ENCODE peak calls at places on chromosome 11, in eight cellular contexts. Q is A549, A is IMR-90, X is gastrocnemius medialis, L is ovary, I is tibial nerve, B is body of pancreas, Y is transverse colon. F is an unnamed sample.

GRCh38 chr11:8671651-8672062 is 10.8 kb downstream of the TRIM66 start:
- DNase-seq in Q (no peak), A (peak), X (no peak), L (peak), I (peak), B (peak), Y (no peak), F (peak)

GRCh38 chr11:71204748-71205664 is 47.4 kb downstream of the SHANK2 start:
- DNase-seq in Q (no peak), A (no peak), X (no peak), L (no peak), I (no peak), B (no peak), Y (no peak), F (peak)

GRCh38 chr11:8671242-8671641 is 11.2 kb downstream of the TRIM66 start:
- DNase-seq in Q (no peak), A (peak), X (peak), L (peak), I (peak), B (peak), Y (peak), F (peak)

GRCh38 chr11:111303476-111303875 is 5.1 kb downstream of the POU2AF3 start:
- DNase-seq in Q (peak), A (no peak), X (no peak), L (no peak), I (no peak), B (peak), Y (peak), F (no peak)

GRCh38 chr11:104164028-104164520 is at the start of gene PDGFD:
- DNase-seq in Q (peak), A (peak), X (peak), L (peak), I (peak), B (peak), Y (peak), F (peak)

GRCh38 chr11:67405196-67405567 is 1.3 kb downstream of the TBC1D10C start:
- DNase-seq in Q (no peak), A (no peak), X (no peak), L (no peak), I (no peak), B (no peak), Y (no peak), F (no peak)

GRCh38 chr11:73381589-73381988 is 5.4 kb downstream of the RELT start:
- DNase-seq in Q (no peak), A (no peak), X (peak), L (no peak), I (no peak), B (peak), Y (no peak), F (no peak)

GRCh38 chr11:119491753-119492455 is 68.9 kb upstream of the THY1 start:
- DNase-seq in Q (no peak), A (peak), X (no peak), L (no peak), I (no peak), B (no peak), Y (no peak), F (no peak)

GRCh38 chr11:82533628-82534353 is 199.9 kb downstream of the FAM181B start:
- DNase-seq in Q (no peak), A (no peak), X (no peak), L (no peak), I (no peak), B (no peak), Y (no peak), F (no peak)

GRCh38 chr11:2810401-2811205 is 75.0 kb downstream of the CDKN1C start:
- DNase-seq in Q (no peak), A (no peak), X (no peak), L (peak), I (no peak), B (no peak), Y (no peak), F (no peak)

GRCh38 chr11:29534831-29535230 is 482.0 kb downstream of the KCNA4 start:
- DNase-seq in Q (no peak), A (no peak), X (no peak), L (no peak), I (no peak), B (no peak), Y (no peak), F (no peak)

GRCh38 chr11:29685361-29685760 is 331.5 kb downstream of the KCNA4 start:
- DNase-seq in Q (no peak), A (no peak), X (no peak), L (no peak), I (no peak), B (no peak), Y (no peak), F (no peak)

GRCh38 chr11:31340903-31341572 is 28.5 kb downstream of the DCDC1 start:
- DNase-seq in Q (peak), A (peak), X (no peak), L (no peak), I (no peak), B (peak), Y (no peak), F (no peak)

GRCh38 chr11:130211144-130211543 is 51.6 kb downstream of the ST14 start:
- DNase-seq in Q (no peak), A (no peak), X (no peak), L (no peak), I (no peak), B (no peak), Y (no peak), F (no peak)

GRCh38 chr11:33670250-33671011 is 30.2 kb downstream of the C11orf91 start:
- DNase-seq in Q (no peak), A (peak), X (no peak), L (no peak), I (no peak), B (no peak), Y (no peak), F (no peak)

GRCh38 chr11:363948-364761 is 5.1 kb upstream of the B4GALNT4 start:
- DNase-seq in Q (peak), A (no peak), X (no peak), L (peak), I (no peak), B (peak), Y (peak), F (peak)

GRCh38 chr11:86070435-86071056 is 1.7 kb upstream of the PICALM start:
- DNase-seq in Q (no peak), A (no peak), X (no peak), L (no peak), I (no peak), B (no peak), Y (no peak), F (no peak)

GRCh38 chr11:86068951-86069407 is at the start of gene PICALM:
- DNase-seq in Q (peak), A (peak), X (peak), L (peak), I (peak), B (peak), Y (peak), F (peak)

GRCh38 chr11:86068138-86068861 is 584 bp downstream of the PICALM start:
- DNase-seq in Q (peak), A (no peak), X (peak), L (peak), I (peak), B (peak), Y (peak), F (peak)

GRCh38 chr11:86067230-86068137 is 1.4 kb downstream of the PICALM start:
- DNase-seq in Q (no peak), A (no peak), X (no peak), L (no peak), I (no peak), B (no peak), Y (no peak), F (no peak)

GRCh38 chr11:86069408-86070086 is 663 bp upstream of the PICALM start:
- DNase-seq in Q (peak), A (peak), X (peak), L (no peak), I (peak), B (peak), Y (peak), F (peak)
- TF ChIP-seq POLR2A in Q (peak), A (peak), X (no peak), L (no peak), I (no peak), B (no peak), Y (peak), F (no peak)

DNA sequence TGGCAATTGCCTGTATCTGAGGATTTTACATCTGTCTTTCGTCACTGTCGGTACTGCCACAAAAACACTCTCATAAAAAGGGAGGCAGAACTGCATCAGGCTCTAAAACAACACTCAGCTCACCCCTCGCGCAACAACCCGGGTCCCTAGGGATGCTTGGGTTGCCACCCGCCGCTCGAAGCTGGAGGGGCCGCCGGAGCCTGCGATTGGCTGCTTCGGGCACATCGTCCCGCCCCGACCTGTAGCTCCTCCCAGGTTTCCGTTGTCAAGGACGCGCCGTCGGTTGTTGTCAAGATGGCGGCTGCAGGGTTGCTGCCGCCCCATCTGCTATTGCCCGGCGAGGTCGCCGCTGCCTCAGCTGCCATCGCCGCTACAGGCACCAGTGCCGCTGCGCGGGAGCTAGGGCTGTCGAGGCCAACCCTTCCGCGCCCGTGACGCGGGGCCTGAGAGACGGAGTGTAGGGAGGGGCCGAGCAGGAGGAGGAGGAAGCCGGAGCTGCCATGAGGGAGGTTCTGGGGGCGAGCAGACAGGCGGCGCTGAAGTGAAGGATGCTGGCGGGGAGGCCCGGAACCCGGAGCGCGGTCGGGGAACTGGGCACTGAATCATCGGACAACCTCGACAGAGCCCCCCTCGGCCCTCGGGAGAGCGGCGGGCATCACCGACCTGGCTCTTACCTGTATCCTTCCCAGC is at the start of gene CEP126:
- DNase-seq in Q (peak), A (peak), X (peak), L (peak), I (peak), B (peak), Y (peak), F (peak)
- TF ChIP-seq POLR2A in Q (peak), A (peak), X (no peak), L (peak), I (peak), B (no peak), Y (peak), F (peak)

DNA sequence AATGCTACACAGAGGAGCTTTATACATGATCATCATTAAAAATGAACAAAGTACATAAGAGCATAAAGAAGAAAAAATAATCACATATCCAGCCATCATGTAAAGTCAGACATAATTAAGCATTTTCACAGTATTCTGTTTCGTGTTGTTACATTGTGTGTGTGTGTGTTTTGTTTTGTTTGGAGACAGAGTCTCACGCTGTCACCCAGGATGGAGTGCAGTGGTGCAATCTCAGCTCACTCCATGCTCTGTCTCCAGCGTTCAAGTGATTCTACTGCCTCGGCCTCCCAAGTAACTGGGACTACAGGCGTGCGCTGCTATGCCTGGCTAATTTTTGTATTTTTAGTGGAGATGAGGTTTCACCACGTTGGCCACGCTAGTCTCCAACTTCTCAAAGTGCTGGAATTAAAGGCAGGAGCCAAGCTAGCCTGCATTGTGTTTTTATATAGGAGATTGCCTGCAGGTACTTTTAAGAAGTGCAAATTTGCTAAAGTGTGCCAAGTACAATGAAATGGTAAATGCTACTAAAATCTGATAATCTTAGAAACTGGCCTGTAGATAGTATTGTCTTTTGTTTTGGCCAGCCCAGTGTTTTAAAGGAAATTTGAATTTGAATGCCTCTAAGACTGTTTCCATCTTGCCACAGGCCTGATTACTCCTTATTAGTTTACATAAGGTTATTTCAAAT is 7.8 kb downstream of the CTSC start:
- DNase-seq in Q (no peak), A (no peak), X (no peak), L (no peak), I (no peak), B (no peak), Y (no peak), F (no peak)
- TF ChIP-seq POLR2A in Q (no peak), A (no peak), X (no peak), L (no peak), I (no peak), B (no peak), Y (no peak), F (no peak)

DNA sequence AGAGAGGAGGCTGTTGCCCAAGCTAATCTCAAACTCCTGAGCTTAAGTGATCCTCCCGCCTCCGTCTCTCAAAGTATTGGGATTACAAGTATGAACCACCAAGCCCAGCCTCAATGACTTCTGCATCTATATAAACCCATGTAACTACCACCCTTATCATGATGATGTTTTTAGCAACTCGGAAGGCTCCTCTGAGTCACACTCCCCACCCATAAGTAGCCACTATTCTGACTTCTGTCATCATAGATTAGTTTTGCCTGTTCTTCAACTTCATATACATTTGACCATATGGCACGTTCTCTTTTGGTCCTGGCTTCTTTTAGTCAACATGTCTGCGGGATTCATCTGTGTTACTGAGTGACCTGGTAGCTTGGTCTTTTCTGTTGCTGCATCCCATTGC is 6.4 kb upstream of the FOSL1 start:
- DNase-seq in Q (no peak), A (no peak), X (no peak), L (no peak), I (no peak), B (no peak), Y (no peak), F (no peak)
- TF ChIP-seq POLR2A in Q (no peak), A (no peak), X (no peak), L (no peak), I (no peak), B (no peak), Y (no peak), F (no peak)

GRCh38 chr11:128472128-128473110 is 114.9 kb downstream of the ETS1 start:
- DNase-seq in Q (no peak), A (peak), X (no peak), L (no peak), I (no peak), B (no peak), Y (no peak), F (no peak)
- TF ChIP-seq POLR2A in Q (no peak), A (no peak), X (no peak), L (no peak), I (no peak), B (no peak), Y (no peak), F (no peak)

DNA sequence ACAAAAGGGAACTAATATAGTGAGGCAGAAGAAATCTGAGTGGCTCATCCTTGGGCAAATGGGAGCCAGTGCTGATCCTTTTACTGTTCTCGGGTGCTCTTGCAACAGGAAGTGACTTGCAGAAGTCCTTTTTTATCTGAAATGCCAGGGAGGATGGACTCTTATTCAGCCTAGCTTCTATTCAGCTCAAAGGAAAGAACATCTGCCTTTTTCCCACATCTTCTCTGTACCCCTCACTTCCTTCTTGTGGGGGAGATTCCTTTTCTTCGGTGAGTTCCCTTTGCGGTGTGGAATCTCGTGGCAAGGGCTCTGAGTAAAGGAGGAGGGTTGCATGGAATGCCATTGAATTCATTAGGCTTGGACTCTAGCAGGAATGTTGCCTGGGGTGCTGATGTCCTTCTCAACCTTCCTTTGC is 76.2 kb downstream of the ZBTB16 start:
- DNase-seq in Q (no peak), A (no peak), X (no peak), L (no peak), I (no peak), B (no peak), Y (no peak), F (peak)
- TF ChIP-seq POLR2A in Q (no peak), A (no peak), X (peak), L (no peak), I (peak), B (no peak), Y (no peak), F (no peak)

GRCh38 chr11:94973099-94973968 is at the start of the genes CWC15 and KDM4D:
- DNase-seq in Q (peak), A (peak), X (peak), L (peak), I (peak), B (peak), Y (peak), F (peak)
- TF ChIP-seq POLR2A in Q (peak), A (peak), X (peak), L (peak), I (peak), B (peak), Y (peak), F (peak)

GRCh38 chr11:74697722-74698121 is 33.5 kb downstream of the CHRDL2 start:
- DNase-seq in Q (no peak), A (no peak), X (no peak), L (no peak), I (no peak), B (peak), Y (no peak), F (no peak)

GRCh38 chr11:74696488-74696887 is 34.7 kb downstream of the CHRDL2 start:
- DNase-seq in Q (no peak), A (no peak), X (no peak), L (no peak), I (no peak), B (peak), Y (no peak), F (no peak)

GRCh38 chr11:74695705-74696280 is 35.4 kb downstream of the CHRDL2 start:
- DNase-seq in Q (no peak), A (no peak), X (no peak), L (no peak), I (no peak), B (no peak), Y (no peak), F (no peak)

GRCh38 chr11:74694536-74694935 is 36.7 kb downstream of the CHRDL2 start:
- DNase-seq in Q (no peak), A (no peak), X (no peak), L (no peak), I (no peak), B (no peak), Y (no peak), F (no peak)

GRCh38 chr11:74696932-74697687 is 34.1 kb downstream of the CHRDL2 start:
- DNase-seq in Q (peak), A (peak), X (peak), L (peak), I (peak), B (peak), Y (peak), F (peak)
- TF ChIP-seq POLR2A in Q (no peak), A (peak), X (peak), L (peak), I (no peak), B (peak), Y (peak), F (no peak)

DNA sequence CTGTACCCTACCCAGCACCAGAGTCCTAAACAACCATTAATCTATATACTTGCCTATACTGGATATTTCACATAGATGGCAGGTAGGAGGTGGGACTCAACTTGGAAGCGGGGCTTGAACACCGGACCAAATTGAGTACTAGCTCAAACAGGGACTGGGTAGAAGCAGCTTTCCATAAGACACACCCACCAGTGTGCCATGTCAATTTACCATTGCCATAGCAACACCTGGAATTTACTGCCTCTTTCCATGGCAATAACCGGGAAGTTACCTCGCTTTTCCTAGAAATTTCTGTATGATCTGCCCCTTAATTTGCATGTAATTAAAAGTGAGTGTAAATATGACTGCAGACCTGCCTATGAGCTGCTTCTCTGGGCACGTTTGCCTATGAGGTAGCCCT is 38.6 kb upstream of the CUL5 start:
- DNase-seq in Q (no peak), A (no peak), X (no peak), L (no peak), I (no peak), B (no peak), Y (no peak), F (no peak)
- TF ChIP-seq POLR2A in Q (no peak), A (no peak), X (no peak), L (no peak), I (no peak), B (no peak), Y (no peak), F (no peak)

F was measured in sigmoid colon.